ENCODE peak calls at places on chromosome 21, in five cellular contexts. O, H, G, E and P are unnamed samples.
A peak's percentile ranks its signal among the peaks of the same experiment; 100 is the strongest.

GRCh38 chr21:21997390-21998333 is 999.5 kb downstream of the NCAM2 start:
- DNase-seq in O (no peak), H (no peak), G (no peak), E (no peak), P (no peak)

GRCh38 chr21:15365751-15366392 is 301.1 kb upstream of the NRIP1 start:
- DNase-seq in O (no peak), H (no peak), G (no peak), E (no peak), P (no peak)

GRCh38 chr21:29624776-29625175 is 315.0 kb downstream of the GRIK1 start:
- DNase-seq in O (no peak), H (no peak), G (no peak), E (no peak), P (no peak)

GRCh38 chr21:32413697-32414578 is 1.4 kb downstream of the EVA1C start:
- DNase-seq in O (no peak), H (peak; percentile 81), G (no peak), E (no peak), P (no peak)

GRCh38 chr21:35349378-35350080 is 300.4 kb upstream of the RUNX1 start:
- DNase-seq in O (no peak), H (no peak), G (peak; percentile 18), E (no peak), P (no peak)

GRCh38 chr21:33870768-33871167 is 44.8 kb downstream of the ATP5PO start:
- DNase-seq in O (no peak), H (no peak), G (no peak), E (no peak), P (no peak)

GRCh38 chr21:26810266-26810665 is 34.9 kb downstream of the ADAMTS1 start:
- DNase-seq in O (no peak), H (no peak), G (no peak), E (no peak), P (no peak)

GRCh38 chr21:34846601-34847112 is 177.9 kb downstream of the CLIC6 start:
- DNase-seq in O (no peak), H (no peak), G (no peak), E (no peak), P (no peak)

GRCh38 chr21:26307640-26308039 is 137.1 kb upstream of the APP start:
- DNase-seq in O (no peak), H (no peak), G (no peak), E (no peak), P (no peak)

GRCh38 chr21:29114765-29115164 is 15.7 kb upstream of the MAP3K7CL start:
- DNase-seq in O (no peak), H (no peak), G (no peak), E (no peak), P (no peak)

GRCh38 chr21:10464975-10465374 is 56.4 kb upstream of the TPTE start:
- DNase-seq in O (no peak), H (no peak), G (no peak), E (no peak), P (no peak)

GRCh38 chr21:32393677-32394001 is 827 bp upstream of the URB1 start:
- DNase-seq in O (no peak), H (no peak), G (no peak), E (no peak), P (no peak)

GRCh38 chr21:22351076-22351475 is 1352.9 kb downstream of the NCAM2 start:
- DNase-seq in O (no peak), H (no peak), G (no peak), E (no peak), P (no peak)

GRCh38 chr21:14491269-14491681 is 54.8 kb downstream of the SAMSN1 start:
- DNase-seq in O (no peak), H (no peak), G (no peak), E (no peak), P (no peak)

GRCh38 chr21:35051287-35051818 is 2.3 kb upstream of the RUNX1 start:
- DNase-seq in O (peak; percentile 91), H (peak; percentile 90), G (no peak), E (peak; percentile 89), P (peak; percentile 27)

GRCh38 chr21:22364163-22364562 is 1366.0 kb downstream of the NCAM2 start:
- DNase-seq in O (no peak), H (no peak), G (no peak), E (no peak), P (no peak)

GRCh38 chr21:32322676-32323075 is 24.0 kb downstream of the MRAP start:
- DNase-seq in O (no peak), H (no peak), G (no peak), E (no peak), P (no peak)

GRCh38 chr21:26736449-26736848 is 108.8 kb downstream of the ADAMTS1 start:
- DNase-seq in O (no peak), H (no peak), G (no peak), E (no peak), P (no peak)

GRCh38 chr21:29730281-29730680 is 209.5 kb downstream of the GRIK1 start:
- DNase-seq in O (no peak), H (no peak), G (no peak), E (no peak), P (no peak)

GRCh38 chr21:26966978-26967913 is at the start of gene ADAMTS5:
- DNase-seq in O (peak; percentile 61), H (peak; percentile 77), G (peak; percentile 92), E (peak; percentile 25), P (peak; percentile 7)

GRCh38 chr21:25845729-25846256 is 111.0 kb downstream of the GABPA start:
- DNase-seq in O (no peak), H (no peak), G (no peak), E (no peak), P (no peak)

GRCh38 chr21:29105218-29105617 is 25.2 kb upstream of the MAP3K7CL start:
- DNase-seq in O (no peak), H (no peak), G (no peak), E (no peak), P (no peak)

GRCh38 chr21:31724552-31724951 is 7.4 kb downstream of the SCAF4 start:
- DNase-seq in O (no peak), H (no peak), G (no peak), E (no peak), P (no peak)

GRCh38 chr21:21436012-21436545 is 437.9 kb downstream of the NCAM2 start:
- DNase-seq in O (no peak), H (no peak), G (no peak), E (no peak), P (no peak)

GRCh38 chr21:35426484-35426883 is 377.4 kb upstream of the RUNX1 start:
- DNase-seq in O (no peak), H (no peak), G (no peak), E (no peak), P (no peak)

GRCh38 chr21:33655591-33656221 is 13.4 kb downstream of the ITSN1 start:
- DNase-seq in O (no peak), H (no peak), G (no peak), E (no peak), P (no peak)

GRCh38 chr21:35298757-35299156 is 249.7 kb upstream of the RUNX1 start:
- DNase-seq in O (no peak), H (no peak), G (no peak), E (no peak), P (no peak)

GRCh38 chr21:17611414-17612022 is 1.2 kb downstream of the BTG3 start:
- DNase-seq in O (peak; percentile 80), H (peak; percentile 94), G (peak; percentile 97), E (peak; percentile 86), P (peak; percentile 32)
- TF ChIP-seq POLR2A in O (no peak), H (no peak), G (peak; percentile 71), E (peak; percentile 24), P (peak; percentile 16)

DNA sequence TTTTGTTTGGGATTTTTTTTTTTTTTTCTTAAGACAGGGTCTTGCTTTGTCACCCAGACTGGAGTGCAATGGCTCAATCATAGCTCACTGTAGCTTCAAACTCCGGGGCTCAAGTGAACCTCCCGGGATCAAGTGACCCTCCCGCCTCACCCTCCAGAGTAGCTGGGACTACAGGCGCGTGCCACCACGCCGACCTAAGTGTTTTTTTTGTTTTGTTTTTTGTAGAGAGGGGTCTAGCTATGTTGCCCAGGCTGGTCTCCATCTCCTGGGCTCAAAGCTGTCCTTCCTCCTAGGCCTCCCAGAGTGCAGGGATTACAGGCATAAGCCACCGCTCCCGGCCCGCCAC is 776 bp downstream of the HLCS start:
- DNase-seq in O (no peak), H (no peak), G (no peak), E (no peak), P (no peak)
- TF ChIP-seq POLR2A in O (no peak), H (no peak), G (no peak), E (no peak), P (no peak)

GRCh38 chr21:36461918-36462486 is 17.9 kb downstream of the CLDN14 start:
- DNase-seq in O (no peak), H (no peak), G (no peak), E (no peak), P (no peak)

GRCh38 chr21:36463204-36463603 is 16.7 kb downstream of the CLDN14 start:
- DNase-seq in O (no peak), H (no peak), G (no peak), E (no peak), P (no peak)

GRCh38 chr21:36461277-36461917 is 18.5 kb downstream of the CLDN14 start:
- DNase-seq in O (no peak), H (no peak), G (no peak), E (no peak), P (no peak)

GRCh38 chr21:36459098-36459497 is 20.8 kb downstream of the CLDN14 start:
- DNase-seq in O (no peak), H (no peak), G (no peak), E (no peak), P (no peak)

GRCh38 chr21:36460866-36461265 is 19.1 kb downstream of the CLDN14 start:
- DNase-seq in O (no peak), H (no peak), G (no peak), E (no peak), P (no peak)
- TF ChIP-seq POLR2A in O (no peak), H (no peak), G (no peak), E (no peak), P (no peak)

GRCh38 chr21:16535100-16535418 is 805.3 kb downstream of the USP25 start:
- DNase-seq in O (peak; percentile 91), H (peak; percentile 93), G (peak; percentile 92), E (peak; percentile 30), P (no peak)
- TF ChIP-seq POLR2A in O (no peak), H (no peak), G (peak; percentile 18), E (no peak), P (no peak)

GRCh38 chr21:42414928-42415769 is 11.4 kb downstream of the UBASH3A start:
- DNase-seq in O (no peak), H (no peak), G (no peak), E (peak; percentile 43), P (peak; percentile 74)
- TF ChIP-seq POLR2A in O (no peak), H (no peak), G (no peak), E (no peak), P (no peak)

GRCh38 chr21:43771698-43772367 is 4.3 kb downstream of the CSTB start:
- DNase-seq in O (no peak), H (no peak), G (no peak), E (no peak), P (no peak)

GRCh38 chr21:43771199-43771675 is 4.9 kb downstream of the CSTB start:
- DNase-seq in O (no peak), H (no peak), G (no peak), E (no peak), P (no peak)

GRCh38 chr21:43769325-43769958 is 6.7 kb downstream of the CSTB start:
- DNase-seq in O (no peak), H (no peak), G (no peak), E (no peak), P (no peak)

GRCh38 chr21:43768868-43769167 is 7.3 kb downstream of the CSTB start:
- DNase-seq in O (no peak), H (no peak), G (no peak), E (no peak), P (no peak)

GRCh38 chr21:43770066-43770655 is 5.9 kb downstream of the CSTB start:
- DNase-seq in O (no peak), H (no peak), G (no peak), E (no peak), P (no peak)
- TF ChIP-seq POLR2A in O (no peak), H (no peak), G (no peak), E (no peak), P (no peak)